ENCODE peak calls at places on chromosomes 5 and 9, in four cellular contexts. M is OCI-M1, U is ecto neural progenitor cell, R is foreskin keratinocyte. O is an unnamed sample.
A peak's percentile ranks its signal among the peaks of the same experiment; 100 is the strongest.

GRCh38 chr9:121288874-121289553 is 21.1 kb downstream of the GSN start:
- DNase-seq in M (no peak), U (peak; percentile 72), R (peak; percentile 86), O (peak; percentile 77)

GRCh38 chr5:157312492-157312891 is 46.6 kb downstream of the CYFIP2 start:
- DNase-seq in M (peak; percentile 47), U (no peak), R (peak; percentile 4), O (peak; percentile 47)

GRCh38 chr9:83204047-83204446 is 141.1 kb upstream of the RASEF start:
- DNase-seq in M (no peak), U (no peak), R (no peak), O (no peak)

GRCh38 chr9:85600675-85601263 is 141.0 kb downstream of the AGTPBP1 start:
- DNase-seq in M (no peak), U (peak; percentile 57), R (no peak), O (no peak)

GRCh38 chr5:6195711-6196358 is 182.5 kb downstream of the MED10 start:
- DNase-seq in M (no peak), U (no peak), R (no peak), O (no peak)

GRCh38 chr5:143605403-143606005 is 202.0 kb upstream of the NR3C1 start:
- DNase-seq in M (peak; percentile 63), U (no peak), R (no peak), O (no peak)

GRCh38 chr5:65455064-65455463 is 26.7 kb downstream of the ADAMTS6 start:
- DNase-seq in M (no peak), U (no peak), R (no peak), O (no peak)

GRCh38 chr5:59698207-59698606 is 195.3 kb downstream of the PDE4D start:
- DNase-seq in M (no peak), U (no peak), R (no peak), O (no peak)

GRCh38 chr5:139634028-139634325 is 14.2 kb upstream of the CXXC5 start:
- DNase-seq in M (no peak), U (no peak), R (no peak), O (no peak)

GRCh38 chr9:114701971-114702370 is 20.0 kb upstream of the TEX48 start:
- DNase-seq in M (no peak), U (no peak), R (no peak), O (no peak)

GRCh38 chr9:90972057-90972456 is 170.4 kb downstream of the SYK start:
- DNase-seq in M (no peak), U (no peak), R (no peak), O (no peak)

GRCh38 chr5:84191296-84191695 is 193.4 kb downstream of the EDIL3 start:
- DNase-seq in M (no peak), U (no peak), R (no peak), O (no peak)

GRCh38 chr9:107761307-107761706 is 271.7 kb upstream of the KLF4 start:
- DNase-seq in M (no peak), U (no peak), R (no peak), O (no peak)

GRCh38 chr5:78283105-78283504 is 11.4 kb downstream of the AP3B1 start:
- DNase-seq in M (no peak), U (no peak), R (no peak), O (no peak)

GRCh38 chr5:94463739-94464138 is 154.7 kb downstream of the KIAA0825 start:
- DNase-seq in M (no peak), U (no peak), R (no peak), O (no peak)

GRCh38 chr9:97220894-97221477 is 86.5 kb upstream of the CCDC180 start:
- DNase-seq in M (no peak), U (peak; percentile 58), R (no peak), O (no peak)

GRCh38 chr9:136416914-136417313 is 6.5 kb downstream of the PMPCA start:
- DNase-seq in M (no peak), U (no peak), R (no peak), O (no peak)

O was measured in mammary epithelial cell.